ENCODE peak calls at places on chromosomes 2 and 18, in four cellular contexts. Q is K562, F is WTC11, X is SK-N-SH. J is an unnamed sample.

GRCh38 chr18:61295153-61295552 is 38.1 kb upstream of the CDH20 start:
- DNase-seq in X (no peak), F (no peak), Q (no peak), J (no peak)

GRCh38 chr2:106160786-106161261 is 33.3 kb downstream of the UXS1 start:
- DNase-seq in Q (no peak), F (no peak), X (no peak), J (no peak)

GRCh38 chr2:23556929-23557328 is 171.9 kb downstream of the KLHL29 start:
- DNase-seq in X (peak), F (no peak), Q (no peak), J (no peak)

GRCh38 chr2:46983065-46983801 is 67.6 kb upstream of the MCFD2 start:
- DNase-seq in X (peak), Q (peak), F (no peak), J (no peak)

GRCh38 chr18:30618567-30618966 is 424.0 kb downstream of the DSC3 start:
- DNase-seq in F (no peak), Q (no peak), X (no peak), J (no peak)

GRCh38 chr2:121519732-121520640 is 10.7 kb upstream of the RNU4ATAC start:
- DNase-seq in F (no peak), X (no peak), Q (no peak), J (no peak)

GRCh38 chr2:220373878-220374277 is 746.4 kb downstream of the SLC4A3 start:
- DNase-seq in X (no peak), F (no peak), Q (no peak), J (no peak)

GRCh38 chr2:85539361-85540130 is 578 bp downstream of the MAT2A start:
- DNase-seq in X (peak), Q (peak), F (peak), J (peak)

GRCh38 chr2:239561448-239562001 is 160.7 kb upstream of the HDAC4 start:
- DNase-seq in Q (no peak), X (peak), F (no peak), J (no peak)

GRCh38 chr2:150549381-150549780 is 61.9 kb upstream of the RND3 start:
- DNase-seq in X (no peak), Q (no peak), F (no peak), J (no peak)

GRCh38 chr2:26495705-26496271 is 17.9 kb upstream of the OTOF start:
- DNase-seq in F (no peak), Q (no peak), X (no peak), J (no peak)

GRCh38 chr2:202944403-202944802 is 32.3 kb downstream of the CARF start:
- DNase-seq in F (no peak), Q (no peak), X (no peak), J (no peak)

GRCh38 chr2:162198239-162198638 is 45.0 kb downstream of the FAP start:
- DNase-seq in Q (no peak), X (no peak), F (no peak), J (no peak)

GRCh38 chr2:168802825-168803726 is 639 bp downstream of the NOSTRIN start:
- DNase-seq in F (no peak), Q (peak), X (no peak), J (no peak)

GRCh38 chr18:54606835-54607212 is 15.8 kb downstream of the DYNAP start:
- DNase-seq in F (peak), Q (no peak), X (no peak), J (no peak)

GRCh38 chr18:68847219-68847860 is 49.5 kb downstream of the CCDC102B start:
- DNase-seq in X (no peak), Q (no peak), F (no peak), J (no peak)

GRCh38 chr2:206665251-206665650 is 23.0 kb downstream of the FAM237A start:
- DNase-seq in Q (no peak), F (no peak), X (no peak), J (no peak)
- TF ChIP-seq TEAD4 in Q (no peak), F (no peak), X (no peak), J (no peak)

GRCh38 chr2:95049088-95049955 is 23.8 kb downstream of the MAL start:
- DNase-seq in Q (no peak), F (no peak), X (no peak), J (no peak)
- TF ChIP-seq TEAD4 in Q (no peak), F (no peak), X (no peak), J (no peak)

GRCh38 chr2:73215254-73215653 is 1.2 kb downstream of the SMYD5 start:
- DNase-seq in Q (no peak), F (no peak), X (no peak), J (no peak)

GRCh38 chr2:73217160-73217559 is 3.1 kb downstream of the SMYD5 start:
- DNase-seq in F (no peak), Q (no peak), X (no peak), J (no peak)

GRCh38 chr2:73218298-73218697 is 4.3 kb downstream of the SMYD5 start:
- DNase-seq in Q (no peak), X (no peak), F (no peak), J (no peak)

GRCh38 chr2:73214120-73215035 is at the start of gene SMYD5:
- DNase-seq in F (peak), Q (peak), X (peak), J (no peak)

GRCh38 chr2:73217826-73218225 is 3.8 kb downstream of the SMYD5 start:
- DNase-seq in F (no peak), X (no peak), Q (no peak), J (no peak)
- TF ChIP-seq TEAD4 in F (no peak), X (no peak), Q (no peak), J (no peak)

DNA sequence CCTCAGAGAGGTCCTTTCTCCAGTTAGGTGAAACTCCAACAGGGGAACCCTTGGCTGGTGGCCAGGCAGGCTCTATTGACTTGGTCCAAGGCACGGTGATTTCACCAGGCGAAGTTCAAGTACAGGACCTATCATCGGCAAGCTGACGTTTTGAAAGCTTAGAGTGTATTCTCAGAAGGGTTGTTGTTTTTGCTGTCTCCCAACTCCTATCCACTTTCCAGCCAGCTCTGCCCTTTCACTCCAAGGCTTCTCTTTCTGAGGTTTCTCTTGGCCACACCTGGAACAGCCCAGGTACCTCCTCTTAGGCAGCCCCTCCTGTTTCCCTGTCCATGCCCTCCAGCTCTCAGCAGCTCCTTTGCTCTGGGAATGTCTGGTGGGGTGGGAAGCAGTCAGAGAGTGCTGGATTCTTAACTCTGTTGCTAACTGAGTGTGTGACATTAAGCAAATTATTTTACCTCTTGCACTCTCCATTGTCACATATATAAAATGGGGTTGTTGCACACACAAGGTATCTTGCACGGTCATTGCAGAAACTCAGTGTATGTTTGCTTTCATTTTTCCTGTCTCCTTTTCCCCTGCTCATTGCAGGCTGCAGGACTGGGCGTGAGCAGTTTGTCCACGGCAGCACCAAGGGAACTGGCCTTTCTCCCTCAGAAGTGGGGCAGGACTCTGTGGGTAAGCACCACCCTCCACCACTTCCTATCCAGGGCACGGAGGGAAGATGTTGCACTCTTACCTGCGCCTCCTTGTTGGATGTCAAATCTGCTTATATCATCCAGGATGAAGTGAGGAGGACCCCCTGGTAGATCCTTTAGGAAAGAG is 30.2 kb downstream of the CAPN13 start:
- DNase-seq in Q (no peak), X (no peak), F (no peak), J (no peak)
- TF ChIP-seq TEAD4 in Q (no peak), X (no peak), F (no peak), J (no peak)

J was measured in H1.